ENCODE peak calls at places on chromosome 13, in eight cellular contexts. A is mammary epithelial cell, J is neural progenitor cell, R is IMR-90, X is AG04450, O is cardiac muscle cell, K is iPS DF 6.9, E is heart right ventricle. D is an unnamed sample. For H3K27me3, the result is how much of the 10 kb centered on the place peaks cover.

GRCh38 chr13:74774252-74774651 is 640.0 kb upstream of the KLF12 start:
- DNase-seq in A (peak), J (no peak), R (peak), X (no peak), O (peak), K (no peak), E (no peak), D (no peak)

GRCh38 chr13:20465218-20465879 is 60.3 kb downstream of the CRYL1 start:
- DNase-seq in A (peak), J (no peak), R (peak), X (no peak), O (peak), K (no peak), E (no peak), D (no peak)

GRCh38 chr13:70408865-70409264 is 300.6 kb upstream of the KLHL1 start:
- DNase-seq in A (no peak), J (no peak), R (no peak), X (no peak), O (no peak), K (no peak), E (no peak), D (no peak)

GRCh38 chr13:50344717-50345116 is 329.5 kb downstream of the KCNRG start:
- DNase-seq in A (no peak), J (no peak), R (no peak), X (no peak), O (no peak), K (no peak), E (no peak), D (no peak)

GRCh38 chr13:85879014-85879413 is 79.8 kb upstream of the SLITRK6 start:
- DNase-seq in A (no peak), J (no peak), R (no peak), X (no peak), O (no peak), K (no peak), E (no peak), D (no peak)

GRCh38 chr13:80598189-80598588 is 257.3 kb upstream of the SPRY2 start:
- DNase-seq in A (no peak), J (no peak), R (no peak), X (no peak), O (no peak), K (no peak), E (no peak), D (no peak)

GRCh38 chr13:108859202-108860012 is 230.0 kb downstream of the MYO16 start:
- DNase-seq in A (no peak), J (no peak), R (peak), X (peak), O (peak), K (no peak), E (no peak), D (no peak)

GRCh38 chr13:99031725-99032298 is 53.9 kb upstream of the DOCK9 start:
- DNase-seq in A (peak), J (no peak), R (no peak), X (no peak), O (no peak), K (no peak), E (no peak), D (no peak)

GRCh38 chr13:104571161-104571889 is 1505.1 kb upstream of the SLC10A2 start:
- DNase-seq in A (peak), J (peak), R (peak), X (peak), O (peak), K (peak), E (peak), D (peak)

GRCh38 chr13:112985803-112986408 is 16.9 kb downstream of the MCF2L start:
- DNase-seq in A (no peak), J (no peak), R (no peak), X (no peak), O (no peak), K (no peak), E (no peak), D (no peak)

GRCh38 chr13:112986470-112986869 is 17.5 kb downstream of the MCF2L start:
- DNase-seq in A (no peak), J (no peak), R (no peak), X (no peak), O (no peak), K (no peak), E (no peak), D (no peak)

GRCh38 chr13:112987625-112988024 is 18.6 kb downstream of the MCF2L start:
- DNase-seq in A (no peak), J (no peak), R (no peak), X (no peak), O (no peak), K (no peak), E (no peak), D (no peak)

GRCh38 chr13:112984954-112985802 is 16.2 kb downstream of the MCF2L start:
- DNase-seq in A (no peak), J (no peak), R (no peak), X (no peak), O (no peak), K (no peak), E (no peak), D (no peak)

GRCh38 chr13:112986946-112987345 is 17.9 kb downstream of the MCF2L start:
- DNase-seq in A (no peak), J (no peak), R (no peak), X (no peak), O (no peak), K (no peak), E (no peak), D (no peak)
- H3K27me3 ChIP-seq in A (under half), J (under half), R (half or more), X (under half), O (under half), K (under half), E (under half), D (under half)

DNA sequence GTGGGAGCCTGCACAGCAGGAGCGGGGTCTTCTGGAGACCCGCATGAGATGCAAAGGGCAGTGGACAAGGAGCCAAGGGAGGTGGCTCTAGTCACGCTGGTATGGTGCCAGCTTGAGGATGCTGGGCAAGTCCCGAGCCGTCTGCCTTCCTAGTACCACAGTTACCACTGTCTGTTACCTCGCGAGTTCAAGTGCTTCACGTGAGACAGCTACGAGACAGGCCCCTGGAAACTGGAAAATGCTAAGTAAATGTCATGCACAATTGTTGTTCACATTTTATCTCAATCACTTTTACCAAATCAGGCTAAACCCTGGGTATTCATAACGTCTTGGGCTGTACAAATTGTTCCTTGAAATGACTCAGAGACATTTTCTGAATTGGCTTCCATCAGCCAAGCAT is 155.7 kb downstream of the TNFRSF19 start:
- DNase-seq in A (no peak), J (no peak), R (no peak), X (no peak), O (peak), K (no peak), E (no peak), D (no peak)
- H3K27me3 ChIP-seq in A (under half), J (under half), R (under half), X (under half), O (under half), K (under half), E (under half), D (under half)

DNA sequence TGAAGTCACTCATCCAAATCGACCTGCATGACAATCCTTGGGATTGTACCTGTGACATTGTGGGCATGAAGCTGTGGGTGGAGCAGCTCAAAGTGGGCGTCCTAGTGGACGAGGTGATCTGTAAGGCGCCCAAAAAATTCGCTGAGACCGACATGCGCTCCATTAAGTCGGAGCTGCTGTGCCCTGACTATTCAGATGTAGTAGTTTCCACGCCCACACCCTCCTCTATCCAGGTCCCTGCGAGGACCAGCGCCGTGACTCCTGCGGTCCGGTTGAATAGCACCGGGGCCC is 5.8 kb downstream of the SLITRK5 start:
- DNase-seq in A (no peak), J (no peak), R (no peak), X (no peak), O (no peak), K (no peak), E (no peak), D (no peak)
- H3K27me3 ChIP-seq in A (under half), J (half or more), R (under half), X (under half), O (half or more), K (under half), E (half or more), D (under half)

GRCh38 chr13:110841846-110842245 is 73.0 kb downstream of the ANKRD10 start:
- DNase-seq in A (peak), J (no peak), R (peak), X (no peak), O (no peak), K (no peak), E (no peak), D (no peak)
- H3K27me3 ChIP-seq in A (under half), J (under half), R (under half), X (under half), O (under half), K (under half), E (under half), D (under half)

GRCh38 chr13:110298566-110299321 is 8.2 kb downstream of the COL4A1 start:
- DNase-seq in A (no peak), J (no peak), R (no peak), X (no peak), O (peak), K (no peak), E (no peak), D (no peak)

GRCh38 chr13:110300090-110300815 is 6.7 kb downstream of the COL4A1 start:
- DNase-seq in A (no peak), J (no peak), R (peak), X (no peak), O (no peak), K (no peak), E (no peak), D (no peak)

GRCh38 chr13:110297771-110298170 is 9.2 kb downstream of the COL4A1 start:
- DNase-seq in A (no peak), J (no peak), R (no peak), X (no peak), O (no peak), K (no peak), E (no peak), D (no peak)

GRCh38 chr13:110297011-110297410 is 9.9 kb downstream of the COL4A1 start:
- DNase-seq in A (no peak), J (no peak), R (no peak), X (no peak), O (no peak), K (no peak), E (no peak), D (no peak)

GRCh38 chr13:110298221-110298565 is 8.8 kb downstream of the COL4A1 start:
- DNase-seq in A (no peak), J (no peak), R (no peak), X (no peak), O (no peak), K (no peak), E (no peak), D (no peak)
- H3K27me3 ChIP-seq in A (under half), J (under half), R (under half), X (under half), O (under half), K (under half), E (under half), D (under half)

GRCh38 chr13:27960362-27961226 is 8.5 kb downstream of the CDX2 start:
- DNase-seq in A (peak), J (peak), R (no peak), X (no peak), O (peak), K (no peak), E (peak), D (no peak)
- H3K27me3 ChIP-seq in A (under half), J (half or more), R (half or more), X (half or more), O (half or more), K (half or more), E (half or more), D (under half)

GRCh38 chr13:111389621-111390521 is 69.4 kb downstream of the TEX29 start:
- DNase-seq in A (no peak), J (no peak), R (no peak), X (no peak), O (no peak), K (no peak), E (no peak), D (no peak)

GRCh38 chr13:111387026-111387871 is 66.8 kb downstream of the TEX29 start:
- DNase-seq in A (no peak), J (no peak), R (no peak), X (no peak), O (no peak), K (no peak), E (no peak), D (no peak)

GRCh38 chr13:111390522-111391270 is 70.3 kb downstream of the TEX29 start:
- DNase-seq in A (no peak), J (no peak), R (no peak), X (no peak), O (no peak), K (no peak), E (no peak), D (no peak)

GRCh38 chr13:111388851-111389500 is 68.5 kb downstream of the TEX29 start:
- DNase-seq in A (no peak), J (no peak), R (no peak), X (no peak), O (no peak), K (no peak), E (no peak), D (no peak)

DNA sequence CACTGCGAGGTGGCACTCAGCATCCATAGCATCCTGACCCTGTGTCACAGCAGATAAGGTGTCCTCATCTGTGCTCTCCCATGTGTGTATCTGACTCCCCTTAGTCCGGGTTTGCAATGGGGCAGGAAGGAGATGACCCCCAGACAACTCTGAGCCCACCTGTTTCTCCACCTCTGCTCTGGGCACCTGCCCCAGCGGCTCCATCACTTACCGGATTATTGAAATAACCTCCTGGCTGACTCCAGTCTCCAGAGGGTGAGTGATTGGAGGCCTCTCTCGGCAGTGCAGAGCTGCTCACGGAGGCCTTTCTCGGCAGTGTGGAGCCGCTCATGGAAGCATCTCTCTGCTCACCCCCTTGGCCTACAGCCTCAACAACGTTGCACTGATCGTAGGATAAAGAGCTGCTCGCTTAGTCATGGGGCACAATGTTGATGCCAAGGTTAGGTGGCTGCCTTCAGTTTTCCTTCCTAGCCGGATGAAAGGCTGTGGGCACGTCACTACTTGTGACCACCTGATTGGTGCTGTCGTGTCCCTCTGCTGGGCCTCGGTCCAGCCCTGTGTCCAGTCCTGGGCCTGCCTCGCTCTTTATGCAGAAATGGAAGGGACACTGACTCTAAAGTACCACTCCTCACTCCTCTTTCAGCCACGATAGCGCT is 67.6 kb downstream of the TEX29 start:
- DNase-seq in A (no peak), J (no peak), R (no peak), X (no peak), O (no peak), K (no peak), E (no peak), D (no peak)
- H3K27me3 ChIP-seq in A (under half), J (under half), R (under half), X (under half), O (under half), K (under half), E (under half), D (under half)

GRCh38 chr13:31054632-31055031 is 107.1 kb downstream of the HSPH1 start:
- DNase-seq in A (no peak), J (no peak), R (no peak), X (no peak), O (no peak), K (no peak), E (no peak), D (no peak)
- H3K27me3 ChIP-seq in A (under half), J (under half), R (under half), X (under half), O (under half), K (under half), E (under half), D (under half)

GRCh38 chr13:22095794-22096193 is 424.9 kb downstream of the FGF9 start:
- DNase-seq in A (no peak), J (no peak), R (no peak), X (no peak), O (no peak), K (no peak), E (no peak), D (no peak)

GRCh38 chr13:22091222-22091970 is 420.5 kb downstream of the FGF9 start:
- DNase-seq in A (no peak), J (no peak), R (peak), X (no peak), O (peak), K (no peak), E (no peak), D (no peak)

GRCh38 chr13:22092791-22093545 is 422.1 kb downstream of the FGF9 start:
- DNase-seq in A (no peak), J (no peak), R (peak), X (no peak), O (no peak), K (no peak), E (no peak), D (no peak)

GRCh38 chr13:22090114-22090513 is 419.2 kb downstream of the FGF9 start:
- DNase-seq in A (no peak), J (no peak), R (no peak), X (no peak), O (no peak), K (no peak), E (no peak), D (no peak)

DNA sequence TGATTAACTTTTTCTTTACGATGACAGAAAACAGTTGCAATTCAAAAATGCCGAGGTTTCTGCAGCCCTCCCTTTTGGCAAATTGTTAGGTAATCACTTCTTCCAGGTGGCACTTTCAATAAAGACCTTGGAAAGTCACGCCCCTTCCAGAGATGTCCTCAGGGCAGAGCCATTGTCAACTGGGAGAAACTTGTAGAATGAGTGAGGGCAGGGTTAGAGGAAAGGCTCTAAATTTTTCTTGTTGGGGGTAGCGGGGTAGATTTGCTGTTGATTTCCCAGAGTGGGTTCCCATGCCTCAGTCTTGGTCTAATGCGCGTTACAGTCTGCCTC is 421.1 kb downstream of the FGF9 start:
- DNase-seq in A (no peak), J (no peak), R (no peak), X (no peak), O (no peak), K (no peak), E (no peak), D (no peak)
- H3K27me3 ChIP-seq in A (under half), J (under half), R (under half), X (under half), O (under half), K (under half), E (under half), D (under half)

DNA sequence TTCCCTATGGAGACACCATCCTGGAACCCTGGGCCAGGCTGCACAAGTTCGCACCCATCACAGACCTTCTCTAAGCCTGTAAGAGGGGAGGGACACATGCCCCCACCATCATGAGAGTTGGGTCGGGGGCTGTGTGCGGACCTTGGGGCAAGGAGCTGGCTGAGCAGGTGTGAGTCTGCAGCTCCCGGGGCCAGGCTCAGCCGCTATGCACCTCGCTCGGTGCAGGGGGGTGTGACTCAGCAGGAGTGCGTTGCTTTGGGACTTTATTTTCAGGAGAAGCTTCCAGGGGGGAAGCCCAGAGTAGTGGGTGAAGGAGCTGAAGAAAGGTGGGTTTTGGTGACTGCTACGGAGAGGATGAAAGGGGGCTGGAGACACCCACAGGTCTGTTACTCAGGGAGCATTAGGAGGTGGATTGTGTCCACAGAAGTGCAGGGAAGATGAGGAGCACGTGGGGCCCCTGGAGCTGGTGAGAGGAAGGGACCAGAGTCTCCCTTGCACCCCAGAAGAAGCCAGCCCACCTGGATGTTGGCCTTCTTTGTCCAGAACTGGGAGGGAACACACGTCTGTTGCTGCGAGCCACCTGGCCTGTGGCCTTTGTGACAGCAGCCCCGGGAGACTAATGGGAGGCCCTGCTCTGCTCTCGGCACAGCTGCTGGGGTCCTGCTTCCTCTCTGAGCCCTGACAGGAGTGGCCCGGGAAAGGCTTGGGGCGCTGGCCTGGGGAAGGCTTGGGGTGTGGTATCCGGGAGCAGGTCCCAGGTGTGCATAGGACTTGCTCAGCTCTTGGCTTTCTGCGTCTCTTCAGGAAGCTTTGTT is 162.6 kb downstream of the TEX29 start:
- DNase-seq in A (no peak), J (no peak), R (no peak), X (no peak), O (no peak), K (no peak), E (no peak), D (no peak)
- H3K27me3 ChIP-seq in A (under half), J (under half), R (under half), X (under half), O (under half), K (under half), E (under half), D (under half)